ENCODE peak calls at places on chromosomes 1 and 21, in eight cellular contexts. Q is sigmoid colon, O is stomach, I is breast epithelium, U is esophagus muscularis mucosa, R is HCT116, C is prostate gland, Z is transverse colon. K is an unnamed sample.

GRCh38 chr1:230536641-230537155 is 105.6 kb upstream of the COG2 start:
- DNase-seq in Q (no peak), O (no peak), I (no peak), U (peak), R (no peak), C (no peak), Z (no peak), K (no peak)

GRCh38 chr1:7006996-7007871 is 222.0 kb downstream of the CAMTA1 start:
- DNase-seq in Q (no peak), O (no peak), I (no peak), U (no peak), R (no peak), C (no peak), Z (no peak), K (no peak)

GRCh38 chr1:9384751-9385245 is 92.1 kb downstream of the SPSB1 start:
- DNase-seq in Q (peak), O (no peak), I (no peak), U (no peak), R (no peak), C (peak), Z (peak), K (no peak)

GRCh38 chr1:147598631-147599361 is 57.5 kb downstream of the BCL9 start:
- DNase-seq in Q (peak), O (peak), I (peak), U (no peak), R (no peak), C (no peak), Z (peak), K (no peak)

GRCh38 chr1:36198641-36199040 is 25.6 kb upstream of the THRAP3 start:
- DNase-seq in Q (no peak), O (no peak), I (no peak), U (no peak), R (no peak), C (no peak), Z (no peak), K (no peak)

GRCh38 chr1:25922633-25923567 is 16.7 kb upstream of the STMN1 start:
- DNase-seq in Q (peak), O (peak), I (no peak), U (no peak), R (no peak), C (peak), Z (peak), K (peak)

GRCh38 chr1:20207546-20207945 is 21.2 kb upstream of the PLA2G2C start:
- DNase-seq in Q (no peak), O (no peak), I (no peak), U (no peak), R (no peak), C (no peak), Z (no peak), K (no peak)

GRCh38 chr21:45109831-45110492 is 35.6 kb downstream of the ADARB1 start:
- DNase-seq in Q (no peak), O (no peak), I (no peak), U (no peak), R (no peak), C (no peak), Z (peak), K (peak)

GRCh38 chr1:222974496-222974895 is 159.7 kb downstream of the DISP1 start:
- DNase-seq in Q (no peak), O (no peak), I (no peak), U (no peak), R (no peak), C (no peak), Z (no peak), K (no peak)

GRCh38 chr1:164735315-164736052 is 176.5 kb downstream of the PBX1 start:
- DNase-seq in Q (no peak), O (no peak), I (no peak), U (no peak), R (no peak), C (no peak), Z (no peak), K (no peak)

GRCh38 chr1:237411621-237412020 is 369.6 kb downstream of the RYR2 start:
- DNase-seq in Q (no peak), O (no peak), I (no peak), U (no peak), R (no peak), C (no peak), Z (no peak), K (no peak)

GRCh38 chr21:21715286-21715969 is 717.2 kb downstream of the NCAM2 start:
- DNase-seq in Q (no peak), O (no peak), I (no peak), U (no peak), R (no peak), C (no peak), Z (no peak), K (no peak)

GRCh38 chr1:10901091-10901893 is 104.8 kb upstream of the CASZ1 start:
- DNase-seq in Q (no peak), O (peak), I (peak), U (no peak), R (no peak), C (peak), Z (peak), K (no peak)

GRCh38 chr1:229640455-229640854 is 14.4 kb downstream of the URB2 start:
- DNase-seq in Q (no peak), O (no peak), I (no peak), U (no peak), R (no peak), C (no peak), Z (peak), K (no peak)

GRCh38 chr1:156154317-156154749 is 948 bp downstream of the SEMA4A start:
- DNase-seq in Q (no peak), O (peak), I (no peak), U (no peak), R (no peak), C (no peak), Z (peak), K (peak)
- TF ChIP-seq POLR2AphosphoS5 in Q (no peak), O (no peak), I (no peak), U (no peak), R (no peak), C (no peak), Z (no peak), K (no peak)

GRCh38 chr21:40204956-40205355 is 337.7 kb downstream of the PCP4 start:
- DNase-seq in Q (no peak), O (no peak), I (no peak), U (no peak), R (no peak), C (no peak), Z (no peak), K (no peak)
- TF ChIP-seq POLR2A in Q (no peak), O (no peak), I (no peak), U (no peak), R (no peak), C (no peak), Z (no peak), K (no peak)

GRCh38 chr1:24765308-24765988 is 20.2 kb downstream of the CLIC4 start:
- DNase-seq in Q (no peak), O (no peak), I (no peak), U (peak), R (no peak), C (no peak), Z (no peak), K (no peak)
- TF ChIP-seq POLR2AphosphoS5 in Q (no peak), O (no peak), I (no peak), U (no peak), R (no peak), C (no peak), Z (no peak), K (no peak)

GRCh38 chr1:3772027-3772714 is 378 bp upstream of the SMIM1 start:
- DNase-seq in Q (peak), O (peak), I (peak), U (peak), R (peak), C (peak), Z (peak), K (peak)
- TF ChIP-seq POLR2A in Q (no peak), O (no peak), I (peak), U (peak), R (no peak), C (peak), Z (no peak), K (no peak)

GRCh38 chr1:111220302-111220890 is 7.1 kb upstream of the CHI3L2 start:
- DNase-seq in Q (no peak), O (no peak), I (no peak), U (no peak), R (no peak), C (no peak), Z (no peak), K (no peak)
- TF ChIP-seq POLR2AphosphoS5 in Q (no peak), O (no peak), I (no peak), U (no peak), R (no peak), C (no peak), Z (no peak), K (peak)

GRCh38 chr1:38003261-38004250 is 1.8 kb downstream of the FHL3 start:
- DNase-seq in Q (no peak), O (no peak), I (no peak), U (no peak), R (no peak), C (no peak), Z (no peak), K (no peak)

GRCh38 chr1:38006008-38006828 is 904 bp upstream of the FHL3 start:
- DNase-seq in Q (no peak), O (no peak), I (no peak), U (no peak), R (no peak), C (no peak), Z (no peak), K (no peak)

GRCh38 chr1:38004284-38005101 is 821 bp downstream of the FHL3 start:
- DNase-seq in Q (no peak), O (no peak), I (no peak), U (no peak), R (no peak), C (no peak), Z (no peak), K (no peak)

GRCh38 chr1:38009088-38009840 is 3.3 kb upstream of the UTP11 start:
- DNase-seq in Q (peak), O (no peak), I (no peak), U (no peak), R (no peak), C (no peak), Z (no peak), K (no peak)

DNA sequence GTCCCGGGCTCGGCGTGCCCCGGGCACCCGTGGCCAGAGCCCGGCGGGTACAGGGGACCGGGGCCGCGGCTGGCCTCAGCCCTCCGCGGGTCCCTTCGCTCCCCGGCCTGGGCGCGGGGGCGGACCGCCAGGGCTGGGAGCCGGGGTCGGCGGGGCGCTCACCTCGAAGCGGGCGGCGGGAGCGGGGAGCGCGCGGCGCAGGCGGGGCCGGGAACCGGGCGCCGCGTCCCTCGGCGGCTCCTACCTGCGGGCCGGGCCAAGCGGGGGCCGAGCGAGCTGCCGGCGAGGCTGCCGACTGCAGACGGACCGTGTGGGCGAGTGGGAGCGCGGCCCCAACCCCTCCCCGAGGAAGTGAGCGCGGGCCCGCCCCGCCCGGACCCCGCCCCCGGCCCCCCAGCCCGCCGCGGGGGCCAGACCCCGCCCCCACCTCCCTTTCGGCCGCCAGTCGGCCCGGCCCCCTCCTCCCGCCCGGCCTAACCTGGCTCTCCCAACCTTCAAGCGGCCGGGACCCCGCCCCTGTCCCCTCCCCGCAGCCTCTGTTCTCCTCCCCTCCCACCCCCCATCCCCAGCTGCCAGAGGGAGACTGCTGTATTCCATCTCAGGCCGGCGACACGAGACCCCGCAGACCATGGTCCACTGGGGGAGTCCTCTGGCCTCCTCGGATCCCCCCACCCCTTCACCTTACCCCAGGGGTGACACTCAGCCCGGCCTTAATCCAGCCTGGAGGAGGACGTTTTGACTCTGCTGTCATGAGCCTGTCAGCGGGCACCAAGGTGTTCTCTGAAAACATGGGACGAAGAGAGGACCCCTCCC is at the start of gene FHL3:
- DNase-seq in Q (peak), O (peak), I (peak), U (no peak), R (no peak), C (no peak), Z (peak), K (peak)
- TF ChIP-seq POLR2A in Q (no peak), O (no peak), I (no peak), U (no peak), R (peak), C (no peak), Z (no peak), K (no peak)

K was measured in GM12891.